ENCODE peak calls at places on chromosomes 7 and 10, in six cellular contexts. T is skeletal muscle cell; D is stimulated activated CD8-positive, alpha-beta memory T cell treated with anti-CD3 and anti-CD28 coated beads, Interleukin-15, amount 100 ng/mL, for 48 hours; R is lower lobe of right lung; B is suprapubic skin; Z is NCI-H510A treated with DMSO at 0.1 percent for 48 hours. K is an unnamed sample.
A peak's percentile ranks its signal among the peaks of the same experiment; 100 is the strongest.

GRCh38 chr10:24642921-24643678 is 80.6 kb downstream of the ARHGAP21 start:
- DNase-seq in Z (peak; percentile 53), R (no peak), B (no peak), T (peak; percentile 52), D (no peak), K (peak; percentile 69)

GRCh38 chr7:155789001-155789725 is 23.1 kb downstream of the SHH start:
- DNase-seq in B (peak; percentile 48), Z (no peak), D (no peak), R (no peak), T (no peak), K (no peak)

GRCh38 chr7:123860848-123861247 is 15.9 kb downstream of the HYAL4 start:
- DNase-seq in D (no peak), R (no peak), T (no peak), B (no peak), Z (no peak), K (no peak)

GRCh38 chr10:118106426-118106825 is 59.7 kb upstream of the RAB11FIP2 start:
- DNase-seq in T (no peak), R (no peak), Z (no peak), B (no peak), D (no peak), K (no peak)

GRCh38 chr10:88070080-88070880 is 206.9 kb downstream of the PTEN start:
- DNase-seq in R (no peak), B (no peak), Z (peak; percentile 39), T (peak; percentile 69), D (no peak), K (no peak)

GRCh38 chr7:92768501-92769360 is 67.6 kb downstream of the CDK6 start:
- DNase-seq in Z (peak; percentile 9), T (no peak), R (no peak), D (no peak), B (no peak), K (no peak)

GRCh38 chr7:13411641-13412040 is 577.8 kb downstream of the ETV1 start:
- DNase-seq in D (no peak), R (no peak), Z (no peak), T (no peak), B (no peak), K (no peak)

GRCh38 chr10:124701435-124701834 is 42.7 kb downstream of the FAM53B start:
- DNase-seq in Z (no peak), R (peak; percentile 87), B (no peak), D (no peak), T (peak; percentile 40), K (no peak)

GRCh38 chr10:14071956-14072355 is 258.8 kb downstream of the FRMD4A start:
- DNase-seq in D (no peak), Z (no peak), B (no peak), R (no peak), T (no peak), K (no peak)

GRCh38 chr7:19932549-19933249 is 159.3 kb upstream of the TMEM196 start:
- DNase-seq in Z (peak; percentile 18), R (no peak), B (no peak), T (no peak), D (no peak), K (no peak)